ENCODE peak calls at places on chromosomes 4 and X, in five cellular contexts. Z is MCF 10A, V is lower leg skin, Y is coronary artery, X is heart left ventricle. H is an unnamed sample.

GRCh38 chrX:103405009-103405333 is 28.6 kb downstream of the BEX3 start:
- DNase-seq in Z (no peak), X (no peak), V (no peak), Y (no peak), H (no peak)

GRCh38 chr4:52251864-52252263 is 200.8 kb downstream of the SPATA18 start:
- DNase-seq in Y (no peak), Z (no peak), X (no peak), V (no peak), H (no peak)

GRCh38 chr4:69689530-69690111 is 36.6 kb upstream of the UGT2A1 start:
- DNase-seq in Y (no peak), Z (peak; percentile 65), V (no peak), X (no peak), H (no peak)

GRCh38 chr4:38151870-38152269 is 191.7 kb downstream of the PTTG2 start:
- DNase-seq in Z (no peak), X (no peak), Y (no peak), V (no peak), H (no peak)

GRCh38 chrX:356385-357034 is 30.2 kb downstream of the PPP2R3B start:
- DNase-seq in Z (no peak), V (no peak), X (no peak), Y (no peak), H (no peak)

GRCh38 chr4:85408326-85408725 is 66.6 kb upstream of the ARHGAP24 start:
- DNase-seq in V (no peak), Z (no peak), X (no peak), Y (no peak), H (no peak)

GRCh38 chr4:146095867-146096266 is 79.7 kb upstream of the LSM6 start:
- DNase-seq in Y (no peak), Z (no peak), X (no peak), V (no peak), H (no peak)

GRCh38 chrX:16712116-16712824 is at the start of gene CTPS2:
- DNase-seq in V (peak; percentile 93), Y (peak; percentile 77), Z (peak; percentile 67), X (peak; percentile 41), H (peak; percentile 64)

GRCh38 chr4:1178300-1179088 is 6.1 kb upstream of the SPON2 start:
- DNase-seq in Y (no peak), Z (no peak), V (no peak), X (no peak), H (no peak)

GRCh38 chrX:47687249-47687648 is 28.3 kb upstream of the UXT start:
- DNase-seq in X (no peak), Y (no peak), Z (peak; percentile 8), V (no peak), H (peak; percentile 46)

GRCh38 chr4:55947254-55947882 is 1.4 kb upstream of the CEP135 start:
- DNase-seq in V (no peak), X (no peak), Z (peak; percentile 21), Y (no peak), H (no peak)

GRCh38 chr4:6402566-6403399 is 69.6 kb downstream of the PPP2R2C start:
- DNase-seq in V (no peak), Z (no peak), Y (no peak), X (no peak), H (no peak)

GRCh38 chrX:123976671-123977316 is 15.3 kb downstream of the STAG2 start:
- DNase-seq in V (no peak), Y (no peak), X (no peak), Z (peak; percentile 60), H (no peak)
- TF ChIP-seq CTCF in V (no peak), Y (no peak), X (no peak), Z (peak; percentile 35), H (peak; percentile 30)

GRCh38 chr4:15194520-15194919 is 192.2 kb downstream of the CPEB2 start:
- DNase-seq in Y (no peak), V (no peak), X (no peak), Z (no peak), H (no peak)

GRCh38 chr4:15201782-15202181 is 199.5 kb downstream of the CPEB2 start:
- DNase-seq in Y (no peak), V (no peak), Z (no peak), X (no peak), H (no peak)

GRCh38 chr4:15198070-15198727 is 195.9 kb downstream of the CPEB2 start:
- DNase-seq in Z (no peak), V (no peak), Y (no peak), X (no peak), H (no peak)

GRCh38 chr4:15202481-15202880 is 200.2 kb downstream of the CPEB2 start:
- DNase-seq in V (no peak), Z (no peak), X (no peak), Y (no peak), H (no peak)

GRCh38 chr4:15197005-15197404 is 194.7 kb downstream of the CPEB2 start:
- DNase-seq in Y (no peak), X (no peak), V (no peak), Z (peak; percentile 30), H (peak; percentile 12)
- TF ChIP-seq CTCF in Y (no peak), X (peak; percentile 9), V (no peak), Z (peak; percentile 31), H (peak; percentile 34)

DNA sequence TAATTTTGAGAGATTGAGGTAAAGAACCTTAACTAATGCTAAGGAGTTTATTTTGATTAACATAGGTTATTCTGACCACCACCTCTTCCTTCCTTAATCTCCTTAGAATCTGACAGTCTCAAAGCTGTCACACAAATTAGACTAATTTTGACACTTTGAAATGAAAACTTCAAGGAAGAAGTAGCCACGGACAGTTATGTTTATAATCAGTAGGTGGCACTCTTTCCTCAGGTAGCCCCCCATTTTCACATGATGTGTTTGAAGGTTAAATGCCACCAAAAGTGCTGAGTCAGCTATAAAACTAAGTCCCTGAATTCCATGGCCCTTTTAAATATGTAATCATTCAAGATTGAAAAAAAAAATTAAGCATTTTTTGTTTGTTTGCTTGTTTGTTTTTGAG is 22.4 kb downstream of the TMEM33 start:
- DNase-seq in Y (no peak), Z (peak; percentile 38), V (no peak), X (no peak), H (no peak)
- TF ChIP-seq CTCF in Y (no peak), Z (peak; percentile 24), V (no peak), X (peak; percentile 20), H (peak; percentile 69)

DNA sequence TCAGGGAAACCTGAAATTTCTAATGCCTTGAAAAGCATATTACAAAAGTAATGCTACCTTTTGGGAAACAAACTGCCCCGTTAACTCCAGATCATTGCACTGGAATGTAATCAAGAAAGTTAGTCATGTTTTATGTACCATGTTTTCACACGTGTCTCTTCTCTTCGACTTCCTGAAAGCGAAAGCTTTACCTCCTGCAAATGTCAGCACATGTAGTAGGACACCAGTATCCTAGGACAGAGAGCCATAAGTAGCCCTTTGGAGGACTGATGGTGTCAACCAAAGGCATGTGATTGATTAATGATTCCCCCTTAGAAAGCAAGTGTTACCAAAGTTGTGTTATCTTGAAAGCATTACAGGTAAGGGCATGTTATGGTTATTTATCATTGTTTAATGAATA is 8.8 kb upstream of the MND1 start:
- DNase-seq in Z (peak; percentile 40), X (no peak), V (no peak), Y (no peak), H (no peak)
- TF ChIP-seq CTCF in Z (no peak), X (no peak), V (no peak), Y (no peak), H (no peak)

H was measured in BE2C.